ENCODE peak calls at places on chromosomes 2 and 18, in eight cellular contexts. One of them, this sample, is unnamed.

GRCh38 chr2:157789933-157790511 is 86.1 kb downstream of the ACVR1 start:
- DNase-seq in dermis blood vessel endothelial cell: peak
- DNase-seq in RKO: no peak
- DNase-seq in NCI-H1092 treated with DMSO at 0.1 percent for 48 hours: no peak
- DNase-seq in stimulated activated CD8-positive, alpha-beta memory T cell treated with anti-CD3 and anti-CD28 coated beads, Interleukin-7, amount 100 ng/mL, for 1 hour: no peak
- DNase-seq in stomach: peak
- DNase-seq in PC-3: no peak
- DNase-seq in type B pancreatic cell: no peak
- DNase-seq in this sample: peak

GRCh38 chr2:46547223-46548102 is 68.1 kb downstream of the TMEM247 start:
- DNase-seq in NCI-H1092 treated with DMSO at 0.1 percent for 48 hours: no peak
- DNase-seq in PC-3: no peak
- DNase-seq in type B pancreatic cell: no peak
- DNase-seq in RKO: no peak
- DNase-seq in stimulated activated CD8-positive, alpha-beta memory T cell treated with anti-CD3 and anti-CD28 coated beads, Interleukin-7, amount 100 ng/mL, for 1 hour: no peak
- DNase-seq in dermis blood vessel endothelial cell: no peak
- DNase-seq in stomach: no peak
- DNase-seq in this sample: peak

GRCh38 chr2:208373460-208374089 is 33.0 kb upstream of the PTH2R start:
- DNase-seq in RKO: peak
- DNase-seq in stomach: no peak
- DNase-seq in NCI-H1092 treated with DMSO at 0.1 percent for 48 hours: peak
- DNase-seq in dermis blood vessel endothelial cell: peak
- DNase-seq in type B pancreatic cell: no peak
- DNase-seq in PC-3: peak
- DNase-seq in stimulated activated CD8-positive, alpha-beta memory T cell treated with anti-CD3 and anti-CD28 coated beads, Interleukin-7, amount 100 ng/mL, for 1 hour: no peak
- DNase-seq in this sample: no peak

GRCh38 chr2:33005057-33005456 is 58.3 kb downstream of the LTBP1 start:
- DNase-seq in NCI-H1092 treated with DMSO at 0.1 percent for 48 hours: no peak
- DNase-seq in dermis blood vessel endothelial cell: no peak
- DNase-seq in RKO: no peak
- DNase-seq in type B pancreatic cell: no peak
- DNase-seq in stomach: no peak
- DNase-seq in stimulated activated CD8-positive, alpha-beta memory T cell treated with anti-CD3 and anti-CD28 coated beads, Interleukin-7, amount 100 ng/mL, for 1 hour: no peak
- DNase-seq in PC-3: no peak
- DNase-seq in this sample: no peak

GRCh38 chr2:174063492-174064092 is 98.4 kb upstream of the SP3 start:
- DNase-seq in PC-3: no peak
- DNase-seq in dermis blood vessel endothelial cell: no peak
- DNase-seq in stomach: no peak
- DNase-seq in stimulated activated CD8-positive, alpha-beta memory T cell treated with anti-CD3 and anti-CD28 coated beads, Interleukin-7, amount 100 ng/mL, for 1 hour: no peak
- DNase-seq in RKO: no peak
- DNase-seq in type B pancreatic cell: no peak
- DNase-seq in NCI-H1092 treated with DMSO at 0.1 percent for 48 hours: no peak
- DNase-seq in this sample: no peak

GRCh38 chr18:76657428-76657827 is 162.4 kb upstream of the ZNF516 start:
- DNase-seq in dermis blood vessel endothelial cell: no peak
- DNase-seq in NCI-H1092 treated with DMSO at 0.1 percent for 48 hours: peak
- DNase-seq in type B pancreatic cell: no peak
- DNase-seq in stomach: no peak
- DNase-seq in PC-3: no peak
- DNase-seq in RKO: no peak
- DNase-seq in stimulated activated CD8-positive, alpha-beta memory T cell treated with anti-CD3 and anti-CD28 coated beads, Interleukin-7, amount 100 ng/mL, for 1 hour: no peak
- DNase-seq in this sample: no peak

GRCh38 chr2:82478641-82479040 is 1980.4 kb downstream of the SUCLG1 start:
- DNase-seq in dermis blood vessel endothelial cell: no peak
- DNase-seq in type B pancreatic cell: no peak
- DNase-seq in NCI-H1092 treated with DMSO at 0.1 percent for 48 hours: no peak
- DNase-seq in PC-3: no peak
- DNase-seq in stomach: no peak
- DNase-seq in RKO: no peak
- DNase-seq in stimulated activated CD8-positive, alpha-beta memory T cell treated with anti-CD3 and anti-CD28 coated beads, Interleukin-7, amount 100 ng/mL, for 1 hour: no peak
- DNase-seq in this sample: peak

GRCh38 chr2:43273477-43273876 is 47.1 kb upstream of the ZFP36L2 start:
- DNase-seq in stomach: no peak
- DNase-seq in RKO: no peak
- DNase-seq in PC-3: no peak
- DNase-seq in type B pancreatic cell: no peak
- DNase-seq in NCI-H1092 treated with DMSO at 0.1 percent for 48 hours: no peak
- DNase-seq in dermis blood vessel endothelial cell: no peak
- DNase-seq in stimulated activated CD8-positive, alpha-beta memory T cell treated with anti-CD3 and anti-CD28 coated beads, Interleukin-7, amount 100 ng/mL, for 1 hour: no peak
- DNase-seq in this sample: no peak

GRCh38 chr2:43513796-43514195 is 82.0 kb downstream of the THADA start:
- DNase-seq in PC-3: no peak
- DNase-seq in NCI-H1092 treated with DMSO at 0.1 percent for 48 hours: no peak
- DNase-seq in type B pancreatic cell: no peak
- DNase-seq in stomach: no peak
- DNase-seq in dermis blood vessel endothelial cell: no peak
- DNase-seq in RKO: no peak
- DNase-seq in stimulated activated CD8-positive, alpha-beta memory T cell treated with anti-CD3 and anti-CD28 coated beads, Interleukin-7, amount 100 ng/mL, for 1 hour: no peak
- DNase-seq in this sample: no peak

GRCh38 chr2:56483081-56483480 is 299.3 kb downstream of the CCDC85A start:
- DNase-seq in NCI-H1092 treated with DMSO at 0.1 percent for 48 hours: no peak
- DNase-seq in stomach: no peak
- DNase-seq in dermis blood vessel endothelial cell: no peak
- DNase-seq in RKO: no peak
- DNase-seq in stimulated activated CD8-positive, alpha-beta memory T cell treated with anti-CD3 and anti-CD28 coated beads, Interleukin-7, amount 100 ng/mL, for 1 hour: no peak
- DNase-seq in type B pancreatic cell: no peak
- DNase-seq in PC-3: no peak
- DNase-seq in this sample: no peak

GRCh38 chr2:95350320-95351079 is 52.0 kb upstream of the FAHD2A start:
- DNase-seq in stomach: no peak
- DNase-seq in RKO: no peak
- DNase-seq in dermis blood vessel endothelial cell: no peak
- DNase-seq in NCI-H1092 treated with DMSO at 0.1 percent for 48 hours: no peak
- DNase-seq in type B pancreatic cell: peak
- DNase-seq in PC-3: no peak
- DNase-seq in stimulated activated CD8-positive, alpha-beta memory T cell treated with anti-CD3 and anti-CD28 coated beads, Interleukin-7, amount 100 ng/mL, for 1 hour: no peak
- DNase-seq in this sample: peak

GRCh38 chr2:229489016-229489415 is 217.9 kb upstream of the PID1 start:
- DNase-seq in type B pancreatic cell: no peak
- DNase-seq in NCI-H1092 treated with DMSO at 0.1 percent for 48 hours: no peak
- DNase-seq in dermis blood vessel endothelial cell: no peak
- DNase-seq in PC-3: peak
- DNase-seq in stomach: no peak
- DNase-seq in RKO: peak
- DNase-seq in stimulated activated CD8-positive, alpha-beta memory T cell treated with anti-CD3 and anti-CD28 coated beads, Interleukin-7, amount 100 ng/mL, for 1 hour: no peak
- DNase-seq in this sample: no peak

GRCh38 chr18:59810183-59810582 is 89.6 kb upstream of the PMAIP1 start:
- DNase-seq in dermis blood vessel endothelial cell: no peak
- DNase-seq in stomach: no peak
- DNase-seq in type B pancreatic cell: no peak
- DNase-seq in PC-3: no peak
- DNase-seq in stimulated activated CD8-positive, alpha-beta memory T cell treated with anti-CD3 and anti-CD28 coated beads, Interleukin-7, amount 100 ng/mL, for 1 hour: no peak
- DNase-seq in NCI-H1092 treated with DMSO at 0.1 percent for 48 hours: no peak
- DNase-seq in RKO: no peak
- DNase-seq in this sample: no peak

GRCh38 chr2:147843421-147843863 is 1.4 kb upstream of the ACVR2A start:
- DNase-seq in PC-3: no peak
- DNase-seq in stimulated activated CD8-positive, alpha-beta memory T cell treated with anti-CD3 and anti-CD28 coated beads, Interleukin-7, amount 100 ng/mL, for 1 hour: no peak
- DNase-seq in type B pancreatic cell: no peak
- DNase-seq in stomach: no peak
- DNase-seq in RKO: no peak
- DNase-seq in dermis blood vessel endothelial cell: no peak
- DNase-seq in NCI-H1092 treated with DMSO at 0.1 percent for 48 hours: no peak
- DNase-seq in this sample: no peak

GRCh38 chr2:85887566-85888019 is 1.2 kb downstream of the ST3GAL5 start:
- DNase-seq in RKO: no peak
- DNase-seq in PC-3: peak
- DNase-seq in NCI-H1092 treated with DMSO at 0.1 percent for 48 hours: peak
- DNase-seq in stomach: peak
- DNase-seq in stimulated activated CD8-positive, alpha-beta memory T cell treated with anti-CD3 and anti-CD28 coated beads, Interleukin-7, amount 100 ng/mL, for 1 hour: no peak
- DNase-seq in dermis blood vessel endothelial cell: peak
- DNase-seq in type B pancreatic cell: no peak
- DNase-seq in this sample: peak

GRCh38 chr18:26479686-26480079 is 68.7 kb downstream of the KCTD1 start:
- DNase-seq in stimulated activated CD8-positive, alpha-beta memory T cell treated with anti-CD3 and anti-CD28 coated beads, Interleukin-7, amount 100 ng/mL, for 1 hour: no peak
- DNase-seq in PC-3: peak
- DNase-seq in stomach: no peak
- DNase-seq in RKO: no peak
- DNase-seq in dermis blood vessel endothelial cell: no peak
- DNase-seq in NCI-H1092 treated with DMSO at 0.1 percent for 48 hours: no peak
- DNase-seq in type B pancreatic cell: no peak
- DNase-seq in this sample: no peak

GRCh38 chr18:47930086-47930843 is at the start of gene SMAD2:
- DNase-seq in stomach: peak
- DNase-seq in type B pancreatic cell: peak
- DNase-seq in stimulated activated CD8-positive, alpha-beta memory T cell treated with anti-CD3 and anti-CD28 coated beads, Interleukin-7, amount 100 ng/mL, for 1 hour: peak
- DNase-seq in NCI-H1092 treated with DMSO at 0.1 percent for 48 hours: peak
- DNase-seq in dermis blood vessel endothelial cell: peak
- DNase-seq in PC-3: peak
- DNase-seq in RKO: peak
- DNase-seq in this sample: peak

GRCh38 chr2:2147024-2147900 is 183.8 kb downstream of the MYT1L start:
- DNase-seq in stimulated activated CD8-positive, alpha-beta memory T cell treated with anti-CD3 and anti-CD28 coated beads, Interleukin-7, amount 100 ng/mL, for 1 hour: no peak
- DNase-seq in type B pancreatic cell: no peak
- DNase-seq in PC-3: no peak
- DNase-seq in NCI-H1092 treated with DMSO at 0.1 percent for 48 hours: no peak
- DNase-seq in RKO: no peak
- DNase-seq in stomach: no peak
- DNase-seq in dermis blood vessel endothelial cell: no peak
- DNase-seq in this sample: no peak

GRCh38 chr2:152336854-152337510 is 2.0 kb downstream of the FMNL2 start:
- DNase-seq in NCI-H1092 treated with DMSO at 0.1 percent for 48 hours: no peak
- DNase-seq in PC-3: peak
- DNase-seq in stomach: peak
- DNase-seq in RKO: peak
- DNase-seq in stimulated activated CD8-positive, alpha-beta memory T cell treated with anti-CD3 and anti-CD28 coated beads, Interleukin-7, amount 100 ng/mL, for 1 hour: no peak
- DNase-seq in dermis blood vessel endothelial cell: peak
- DNase-seq in type B pancreatic cell: no peak
- DNase-seq in this sample: peak

GRCh38 chr18:61589724-61590065 is 256.5 kb downstream of the CDH20 start:
- DNase-seq in dermis blood vessel endothelial cell: peak
- DNase-seq in type B pancreatic cell: no peak
- DNase-seq in stimulated activated CD8-positive, alpha-beta memory T cell treated with anti-CD3 and anti-CD28 coated beads, Interleukin-7, amount 100 ng/mL, for 1 hour: no peak
- DNase-seq in PC-3: peak
- DNase-seq in stomach: no peak
- DNase-seq in RKO: no peak
- DNase-seq in NCI-H1092 treated with DMSO at 0.1 percent for 48 hours: no peak
- DNase-seq in this sample: no peak

GRCh38 chr18:48711651-48712486 is 173.0 kb downstream of the CTIF start:
- DNase-seq in type B pancreatic cell: no peak
- DNase-seq in stimulated activated CD8-positive, alpha-beta memory T cell treated with anti-CD3 and anti-CD28 coated beads, Interleukin-7, amount 100 ng/mL, for 1 hour: no peak
- DNase-seq in stomach: no peak
- DNase-seq in dermis blood vessel endothelial cell: peak
- DNase-seq in PC-3: peak
- DNase-seq in RKO: peak
- DNase-seq in NCI-H1092 treated with DMSO at 0.1 percent for 48 hours: peak
- DNase-seq in this sample: peak

GRCh38 chr2:15941970-15942710 is 1.8 kb downstream of the MYCN start:
- DNase-seq in RKO: no peak
- DNase-seq in type B pancreatic cell: peak
- DNase-seq in stimulated activated CD8-positive, alpha-beta memory T cell treated with anti-CD3 and anti-CD28 coated beads, Interleukin-7, amount 100 ng/mL, for 1 hour: no peak
- DNase-seq in PC-3: no peak
- DNase-seq in stomach: peak
- DNase-seq in NCI-H1092 treated with DMSO at 0.1 percent for 48 hours: no peak
- DNase-seq in dermis blood vessel endothelial cell: peak
- DNase-seq in this sample: peak

GRCh38 chr2:124973396-124973795 is 948.3 kb downstream of the CNTNAP5 start:
- DNase-seq in PC-3: no peak
- DNase-seq in dermis blood vessel endothelial cell: no peak
- DNase-seq in type B pancreatic cell: no peak
- DNase-seq in NCI-H1092 treated with DMSO at 0.1 percent for 48 hours: no peak
- DNase-seq in RKO: no peak
- DNase-seq in stimulated activated CD8-positive, alpha-beta memory T cell treated with anti-CD3 and anti-CD28 coated beads, Interleukin-7, amount 100 ng/mL, for 1 hour: no peak
- DNase-seq in stomach: no peak
- DNase-seq in this sample: no peak

GRCh38 chr2:45510701-45511420 is 100.2 kb downstream of the SRBD1 start:
- DNase-seq in RKO: no peak
- DNase-seq in NCI-H1092 treated with DMSO at 0.1 percent for 48 hours: no peak
- DNase-seq in PC-3: no peak
- DNase-seq in stimulated activated CD8-positive, alpha-beta memory T cell treated with anti-CD3 and anti-CD28 coated beads, Interleukin-7, amount 100 ng/mL, for 1 hour: no peak
- DNase-seq in stomach: no peak
- DNase-seq in dermis blood vessel endothelial cell: peak
- DNase-seq in type B pancreatic cell: no peak
- DNase-seq in this sample: no peak

GRCh38 chr2:67879586-67880290 is 183.1 kb downstream of the C1D start:
- DNase-seq in type B pancreatic cell: no peak
- DNase-seq in stimulated activated CD8-positive, alpha-beta memory T cell treated with anti-CD3 and anti-CD28 coated beads, Interleukin-7, amount 100 ng/mL, for 1 hour: no peak
- DNase-seq in dermis blood vessel endothelial cell: peak
- DNase-seq in PC-3: peak
- DNase-seq in RKO: no peak
- DNase-seq in NCI-H1092 treated with DMSO at 0.1 percent for 48 hours: no peak
- DNase-seq in stomach: no peak
- DNase-seq in this sample: no peak

GRCh38 chr2:80365762-80366161 is 61.2 kb upstream of the LRRTM1 start:
- DNase-seq in stimulated activated CD8-positive, alpha-beta memory T cell treated with anti-CD3 and anti-CD28 coated beads, Interleukin-7, amount 100 ng/mL, for 1 hour: no peak
- DNase-seq in NCI-H1092 treated with DMSO at 0.1 percent for 48 hours: no peak
- DNase-seq in PC-3: no peak
- DNase-seq in dermis blood vessel endothelial cell: no peak
- DNase-seq in RKO: no peak
- DNase-seq in type B pancreatic cell: no peak
- DNase-seq in stomach: no peak
- DNase-seq in this sample: no peak

GRCh38 chr2:84855730-84856129 is 25.2 kb downstream of the TRABD2A start:
- DNase-seq in stomach: no peak
- DNase-seq in PC-3: no peak
- DNase-seq in RKO: no peak
- DNase-seq in type B pancreatic cell: no peak
- DNase-seq in dermis blood vessel endothelial cell: no peak
- DNase-seq in NCI-H1092 treated with DMSO at 0.1 percent for 48 hours: no peak
- DNase-seq in stimulated activated CD8-positive, alpha-beta memory T cell treated with anti-CD3 and anti-CD28 coated beads, Interleukin-7, amount 100 ng/mL, for 1 hour: no peak
- DNase-seq in this sample: no peak

GRCh38 chr2:242010567-242011513 is 141.3 kb downstream of the RTP5 start:
- DNase-seq in stomach: no peak
- DNase-seq in type B pancreatic cell: peak
- DNase-seq in stimulated activated CD8-positive, alpha-beta memory T cell treated with anti-CD3 and anti-CD28 coated beads, Interleukin-7, amount 100 ng/mL, for 1 hour: no peak
- DNase-seq in dermis blood vessel endothelial cell: no peak
- DNase-seq in PC-3: no peak
- DNase-seq in RKO: peak
- DNase-seq in NCI-H1092 treated with DMSO at 0.1 percent for 48 hours: no peak
- DNase-seq in this sample: no peak

GRCh38 chr2:133819906-133820305 is 251.6 kb upstream of the NCKAP5 start:
- DNase-seq in PC-3: no peak
- DNase-seq in dermis blood vessel endothelial cell: peak
- DNase-seq in stimulated activated CD8-positive, alpha-beta memory T cell treated with anti-CD3 and anti-CD28 coated beads, Interleukin-7, amount 100 ng/mL, for 1 hour: no peak
- DNase-seq in NCI-H1092 treated with DMSO at 0.1 percent for 48 hours: no peak
- DNase-seq in RKO: no peak
- DNase-seq in type B pancreatic cell: no peak
- DNase-seq in stomach: no peak
- DNase-seq in this sample: no peak

GRCh38 chr2:161905389-161906046 is 168.5 kb downstream of the DPP4 start:
- DNase-seq in dermis blood vessel endothelial cell: peak
- DNase-seq in type B pancreatic cell: no peak
- DNase-seq in NCI-H1092 treated with DMSO at 0.1 percent for 48 hours: peak
- DNase-seq in stimulated activated CD8-positive, alpha-beta memory T cell treated with anti-CD3 and anti-CD28 coated beads, Interleukin-7, amount 100 ng/mL, for 1 hour: no peak
- DNase-seq in RKO: peak
- DNase-seq in PC-3: peak
- DNase-seq in stomach: no peak
- DNase-seq in this sample: no peak

GRCh38 chr2:8797682-8798081 is 39.7 kb downstream of the KIDINS220 start:
- DNase-seq in dermis blood vessel endothelial cell: no peak
- DNase-seq in NCI-H1092 treated with DMSO at 0.1 percent for 48 hours: no peak
- DNase-seq in RKO: no peak
- DNase-seq in PC-3: peak
- DNase-seq in stimulated activated CD8-positive, alpha-beta memory T cell treated with anti-CD3 and anti-CD28 coated beads, Interleukin-7, amount 100 ng/mL, for 1 hour: no peak
- DNase-seq in stomach: no peak
- DNase-seq in type B pancreatic cell: no peak
- DNase-seq in this sample: no peak

GRCh38 chr2:150286730-150287362 is 200.6 kb downstream of the RND3 start:
- DNase-seq in dermis blood vessel endothelial cell: no peak
- DNase-seq in stimulated activated CD8-positive, alpha-beta memory T cell treated with anti-CD3 and anti-CD28 coated beads, Interleukin-7, amount 100 ng/mL, for 1 hour: no peak
- DNase-seq in NCI-H1092 treated with DMSO at 0.1 percent for 48 hours: no peak
- DNase-seq in RKO: no peak
- DNase-seq in stomach: no peak
- DNase-seq in PC-3: peak
- DNase-seq in type B pancreatic cell: no peak
- DNase-seq in this sample: no peak

GRCh38 chr2:42513252-42513918 is 19.6 kb upstream of the KCNG3 start:
- DNase-seq in NCI-H1092 treated with DMSO at 0.1 percent for 48 hours: no peak
- DNase-seq in PC-3: peak
- DNase-seq in stomach: peak
- DNase-seq in dermis blood vessel endothelial cell: peak
- DNase-seq in RKO: peak
- DNase-seq in type B pancreatic cell: no peak
- DNase-seq in stimulated activated CD8-positive, alpha-beta memory T cell treated with anti-CD3 and anti-CD28 coated beads, Interleukin-7, amount 100 ng/mL, for 1 hour: no peak
- DNase-seq in this sample: peak

GRCh38 chr18:57784816-57785144 is 18.3 kb downstream of the ATP8B1 start:
- DNase-seq in stomach: no peak
- DNase-seq in NCI-H1092 treated with DMSO at 0.1 percent for 48 hours: no peak
- DNase-seq in PC-3: no peak
- DNase-seq in stimulated activated CD8-positive, alpha-beta memory T cell treated with anti-CD3 and anti-CD28 coated beads, Interleukin-7, amount 100 ng/mL, for 1 hour: no peak
- DNase-seq in type B pancreatic cell: no peak
- DNase-seq in dermis blood vessel endothelial cell: no peak
- DNase-seq in RKO: no peak
- DNase-seq in this sample: no peak

This sample was measured in colonic mucosa.